ENCODE peak calls at places on chromosomes 12 and 14, in six cellular contexts. One of them, this sample, is unnamed. For H3K4me1, the result is how much of the 10 kb centered on the place peaks cover.

GRCh38 chr12:66296171-66296683 is 6.1 kb upstream of the HELB start:
- DNase-seq in A549: no peak
- DNase-seq in neural progenitor cell: no peak
- DNase-seq in left lung: no peak
- DNase-seq in IMR-90: no peak
- DNase-seq in psoas muscle: no peak
- DNase-seq in this sample: no peak

GRCh38 chr14:101865288-101865687 is 99.1 kb upstream of the DYNC1H1 start:
- DNase-seq in A549: no peak
- DNase-seq in neural progenitor cell: no peak
- DNase-seq in left lung: no peak
- DNase-seq in IMR-90: no peak
- DNase-seq in psoas muscle: no peak
- DNase-seq in this sample: no peak

GRCh38 chr14:69475194-69475818 is 9.2 kb upstream of the PLEKHD1 start:
- DNase-seq in A549: peak
- DNase-seq in neural progenitor cell: peak
- DNase-seq in left lung: no peak
- DNase-seq in IMR-90: peak
- DNase-seq in psoas muscle: no peak
- DNase-seq in this sample: peak

GRCh38 chr14:73462078-73462715 is 3.9 kb upstream of the NUMB start:
- DNase-seq in A549: peak
- DNase-seq in neural progenitor cell: peak
- DNase-seq in left lung: peak
- DNase-seq in IMR-90: peak
- DNase-seq in psoas muscle: no peak
- DNase-seq in this sample: no peak

GRCh38 chr12:79886917-79887519 is 47.9 kb downstream of the PPP1R12A start:
- DNase-seq in A549: peak
- DNase-seq in neural progenitor cell: peak
- DNase-seq in left lung: no peak
- DNase-seq in IMR-90: peak
- DNase-seq in psoas muscle: no peak
- DNase-seq in this sample: no peak

GRCh38 chr14:70086685-70087379 is 101.9 kb downstream of the SLC8A3 start:
- DNase-seq in A549: peak
- DNase-seq in neural progenitor cell: peak
- DNase-seq in left lung: no peak
- DNase-seq in IMR-90: peak
- DNase-seq in psoas muscle: peak
- DNase-seq in this sample: no peak

GRCh38 chr14:65813760-65814387 is 401.3 kb downstream of the FUT8 start:
- DNase-seq in A549: no peak
- DNase-seq in neural progenitor cell: peak
- DNase-seq in left lung: no peak
- DNase-seq in IMR-90: no peak
- DNase-seq in psoas muscle: no peak
- DNase-seq in this sample: no peak

GRCh38 chr14:89418976-89419375 is 1.9 kb upstream of the FOXN3 start:
- DNase-seq in A549: no peak
- DNase-seq in neural progenitor cell: no peak
- DNase-seq in left lung: no peak
- DNase-seq in IMR-90: no peak
- DNase-seq in psoas muscle: no peak
- DNase-seq in this sample: no peak

GRCh38 chr12:49636979-49637378 is 13.6 kb downstream of the PRPF40B start:
- DNase-seq in A549: peak
- DNase-seq in neural progenitor cell: peak
- DNase-seq in left lung: peak
- DNase-seq in IMR-90: peak
- DNase-seq in psoas muscle: no peak
- DNase-seq in this sample: no peak

GRCh38 chr12:101935769-101936741 is 58.7 kb downstream of the DRAM1 start:
- DNase-seq in A549: no peak
- DNase-seq in neural progenitor cell: no peak
- DNase-seq in left lung: no peak
- DNase-seq in IMR-90: peak
- DNase-seq in psoas muscle: peak
- DNase-seq in this sample: no peak

GRCh38 chr12:57261385-57261784 is 10.4 kb upstream of the STAC3 start:
- DNase-seq in A549: no peak
- DNase-seq in neural progenitor cell: peak
- DNase-seq in left lung: no peak
- DNase-seq in IMR-90: no peak
- DNase-seq in psoas muscle: no peak
- DNase-seq in this sample: no peak

GRCh38 chr12:93145086-93145485 is 216.0 kb upstream of the EEA1 start:
- DNase-seq in A549: no peak
- DNase-seq in neural progenitor cell: no peak
- DNase-seq in left lung: no peak
- DNase-seq in IMR-90: peak
- DNase-seq in psoas muscle: no peak
- DNase-seq in this sample: no peak

GRCh38 chr14:52078721-52079120 is 9.9 kb upstream of the NID2 start:
- DNase-seq in A549: no peak
- DNase-seq in neural progenitor cell: no peak
- DNase-seq in left lung: no peak
- DNase-seq in IMR-90: no peak
- DNase-seq in psoas muscle: no peak
- DNase-seq in this sample: no peak

GRCh38 chr12:4140607-4141301 is 132.8 kb upstream of the CCND2 start:
- DNase-seq in A549: no peak
- DNase-seq in neural progenitor cell: no peak
- DNase-seq in left lung: no peak
- DNase-seq in IMR-90: no peak
- DNase-seq in psoas muscle: no peak
- DNase-seq in this sample: peak

GRCh38 chr12:1906579-1906978 is 11.9 kb downstream of the CACNA2D4 start:
- DNase-seq in A549: no peak
- DNase-seq in neural progenitor cell: no peak
- DNase-seq in left lung: no peak
- DNase-seq in IMR-90: no peak
- DNase-seq in psoas muscle: no peak
- DNase-seq in this sample: peak

GRCh38 chr12:88553941-88554658 is 26.2 kb downstream of the KITLG start:
- DNase-seq in A549: peak
- DNase-seq in neural progenitor cell: peak
- DNase-seq in left lung: no peak
- DNase-seq in IMR-90: peak
- DNase-seq in psoas muscle: no peak
- DNase-seq in this sample: no peak

GRCh38 chr12:7782055-7782454 is 7.1 kb upstream of the NANOG start:
- DNase-seq in A549: no peak
- DNase-seq in neural progenitor cell: no peak
- DNase-seq in left lung: no peak
- DNase-seq in IMR-90: no peak
- DNase-seq in psoas muscle: no peak
- DNase-seq in this sample: no peak

GRCh38 chr12:64160021-64160717 is 61.9 kb downstream of the KICS2 start:
- DNase-seq in A549: no peak
- DNase-seq in neural progenitor cell: no peak
- DNase-seq in left lung: no peak
- DNase-seq in IMR-90: no peak
- DNase-seq in psoas muscle: no peak
- DNase-seq in this sample: no peak

GRCh38 chr12:12913626-12914388 is 22.4 kb downstream of the GPRC5A start:
- DNase-seq in A549: peak
- DNase-seq in neural progenitor cell: no peak
- DNase-seq in left lung: no peak
- DNase-seq in IMR-90: no peak
- DNase-seq in psoas muscle: no peak
- DNase-seq in this sample: no peak

GRCh38 chr12:132723764-132724140 is 13.1 kb downstream of the PGAM5 start:
- DNase-seq in A549: no peak
- DNase-seq in neural progenitor cell: no peak
- DNase-seq in left lung: no peak
- DNase-seq in IMR-90: peak
- DNase-seq in psoas muscle: no peak
- DNase-seq in this sample: no peak

GRCh38 chr12:132724506-132725220 is 14.0 kb downstream of the PGAM5 start:
- DNase-seq in A549: no peak
- DNase-seq in neural progenitor cell: no peak
- DNase-seq in left lung: no peak
- DNase-seq in IMR-90: no peak
- DNase-seq in psoas muscle: no peak
- DNase-seq in this sample: no peak

GRCh38 chr12:132726386-132726785 is 15.7 kb downstream of the PGAM5 start:
- DNase-seq in A549: no peak
- DNase-seq in neural progenitor cell: no peak
- DNase-seq in left lung: no peak
- DNase-seq in IMR-90: no peak
- DNase-seq in psoas muscle: no peak
- DNase-seq in this sample: no peak

GRCh38 chr12:132720606-132721005 is 10.0 kb downstream of the PGAM5 start:
- DNase-seq in A549: no peak
- DNase-seq in neural progenitor cell: no peak
- DNase-seq in left lung: no peak
- DNase-seq in IMR-90: no peak
- DNase-seq in psoas muscle: no peak
- DNase-seq in this sample: no peak

DNA sequence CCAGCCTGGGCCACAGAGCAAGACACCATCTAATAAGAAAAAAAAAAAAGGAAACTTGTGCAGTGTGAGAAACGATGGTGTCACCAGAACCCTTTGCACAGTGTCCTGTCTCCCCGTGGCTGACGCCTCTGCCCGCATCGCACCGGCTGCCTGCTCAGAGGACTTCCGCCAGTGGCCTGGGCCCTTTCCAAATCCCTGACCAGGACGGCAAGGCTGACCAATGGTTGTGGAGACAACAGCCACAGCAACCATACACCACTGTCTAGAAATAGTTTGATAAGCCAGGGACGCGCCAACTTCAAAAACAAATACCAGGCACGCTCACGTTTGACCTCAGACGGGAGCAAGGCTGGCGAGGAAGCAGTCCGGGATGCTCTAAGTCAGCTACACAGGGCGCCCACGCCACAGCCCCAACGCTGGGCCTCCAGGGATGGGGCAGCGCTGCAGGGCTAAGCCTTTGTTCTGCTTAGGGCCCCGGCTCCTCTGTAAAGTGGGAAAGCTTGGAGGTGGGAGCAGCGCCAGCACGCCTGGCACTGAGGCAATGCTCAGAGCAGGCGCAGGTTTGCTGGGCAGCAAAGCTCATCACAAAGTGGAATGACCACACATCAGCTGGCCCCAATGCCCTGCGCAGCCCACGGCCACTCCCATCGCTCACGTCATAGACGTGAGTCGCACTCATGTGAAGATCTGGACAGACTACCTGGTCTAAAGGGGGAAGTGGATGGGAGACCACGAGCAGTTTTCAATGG is 12.5 kb downstream of the PGAM5 start:
- DNase-seq in A549: no peak
- DNase-seq in neural progenitor cell: no peak
- DNase-seq in left lung: no peak
- DNase-seq in IMR-90: peak
- DNase-seq in psoas muscle: no peak
- DNase-seq in this sample: no peak
- H3K27ac ChIP-seq in A549: no peak
- H3K27ac ChIP-seq in neural progenitor cell: no peak
- H3K27ac ChIP-seq in left lung: no peak
- H3K27ac ChIP-seq in IMR-90: no peak
- H3K27ac ChIP-seq in psoas muscle: no peak
- H3K27ac ChIP-seq in this sample: no peak

GRCh38 chr14:21248338-21248737 is 20.9 kb downstream of the HNRNPC start:
- DNase-seq in A549: no peak
- DNase-seq in neural progenitor cell: no peak
- DNase-seq in left lung: no peak
- DNase-seq in IMR-90: no peak
- DNase-seq in psoas muscle: no peak
- DNase-seq in this sample: no peak
- H3K4me1 ChIP-seq in A549: under half
- H3K4me1 ChIP-seq in neural progenitor cell: under half
- H3K4me1 ChIP-seq in left lung: under half
- H3K4me1 ChIP-seq in IMR-90: under half
- H3K4me1 ChIP-seq in psoas muscle: under half
- H3K4me1 ChIP-seq in this sample: under half

GRCh38 chr12:120581998-120582397 is 796 bp upstream of the POP5 start:
- DNase-seq in A549: no peak
- DNase-seq in neural progenitor cell: no peak
- DNase-seq in left lung: no peak
- DNase-seq in IMR-90: peak
- DNase-seq in psoas muscle: no peak
- DNase-seq in this sample: no peak

GRCh38 chr12:120586860-120587259 is 5.7 kb upstream of the POP5 start:
- DNase-seq in A549: no peak
- DNase-seq in neural progenitor cell: no peak
- DNase-seq in left lung: no peak
- DNase-seq in IMR-90: no peak
- DNase-seq in psoas muscle: no peak
- DNase-seq in this sample: no peak

GRCh38 chr12:120586216-120586615 is 5.0 kb upstream of the POP5 start:
- DNase-seq in A549: no peak
- DNase-seq in neural progenitor cell: peak
- DNase-seq in left lung: no peak
- DNase-seq in IMR-90: no peak
- DNase-seq in psoas muscle: no peak
- DNase-seq in this sample: no peak

GRCh38 chr12:120583478-120584030 is 2.4 kb upstream of the POP5 start:
- DNase-seq in A549: peak
- DNase-seq in neural progenitor cell: peak
- DNase-seq in left lung: peak
- DNase-seq in IMR-90: peak
- DNase-seq in psoas muscle: peak
- DNase-seq in this sample: no peak

DNA sequence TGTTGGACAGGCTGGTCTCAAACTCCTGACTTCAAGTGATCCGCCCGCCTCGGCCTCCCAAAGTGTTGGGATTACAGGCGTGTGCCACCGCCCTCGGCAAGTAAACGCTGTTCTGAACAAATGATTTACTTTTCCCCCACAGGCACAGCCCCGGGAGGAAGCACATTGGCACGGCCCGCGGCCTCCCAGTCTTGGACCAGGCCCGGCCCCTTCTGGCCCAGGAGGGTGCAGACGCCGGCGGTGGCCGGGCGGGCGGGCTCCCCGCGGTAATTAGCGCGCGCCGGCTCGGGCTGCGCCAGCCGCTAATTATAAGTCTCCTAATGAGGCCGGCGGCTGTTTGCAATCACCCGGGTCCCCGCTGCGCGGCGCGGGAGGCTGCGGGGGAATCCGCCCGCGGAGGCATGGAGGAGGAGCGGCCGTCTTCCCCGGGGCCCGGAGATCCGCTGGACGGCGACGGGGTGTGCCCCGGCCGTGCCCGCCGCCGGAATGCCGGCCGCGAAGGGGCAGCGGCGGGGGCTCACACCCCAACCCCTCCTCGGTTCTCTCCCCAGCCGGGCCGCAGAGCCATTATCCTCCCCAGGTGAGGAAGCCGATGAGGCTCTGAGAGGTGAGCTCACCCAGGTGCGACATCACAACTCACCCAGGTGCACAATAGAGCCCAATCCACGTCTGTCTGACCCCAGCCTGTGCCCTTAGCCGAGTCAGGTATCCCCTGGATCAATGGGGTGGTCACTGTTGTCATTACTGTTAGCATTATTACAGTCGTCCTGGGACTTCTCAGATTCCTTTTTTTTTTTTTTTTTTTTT is 3.3 kb upstream of the POP5 start:
- DNase-seq in A549: peak
- DNase-seq in neural progenitor cell: peak
- DNase-seq in left lung: peak
- DNase-seq in IMR-90: no peak
- DNase-seq in psoas muscle: peak
- DNase-seq in this sample: no peak
- H3K27ac ChIP-seq in A549: peak
- H3K27ac ChIP-seq in neural progenitor cell: no peak
- H3K27ac ChIP-seq in left lung: no peak
- H3K27ac ChIP-seq in IMR-90: no peak
- H3K27ac ChIP-seq in psoas muscle: no peak
- H3K27ac ChIP-seq in this sample: no peak

GRCh38 chr12:32450768-32451167 is 51.4 kb downstream of the FGD4 start:
- DNase-seq in A549: no peak
- DNase-seq in neural progenitor cell: no peak
- DNase-seq in left lung: no peak
- DNase-seq in IMR-90: no peak
- DNase-seq in psoas muscle: no peak
- DNase-seq in this sample: no peak
- H3K4me1 ChIP-seq in A549: half or more
- H3K4me1 ChIP-seq in neural progenitor cell: under half
- H3K4me1 ChIP-seq in left lung: under half
- H3K4me1 ChIP-seq in IMR-90: under half
- H3K4me1 ChIP-seq in psoas muscle: under half
- H3K4me1 ChIP-seq in this sample: half or more